ENCODE peak calls at places on chromosomes 4 and X, in seven cellular contexts. P is Peyer's patch, I is RWPE2, B is fibroblast of pulmonary artery, J is neural progenitor cell, Q is natural killer cell, A is GM13976. S is an unnamed sample.

GRCh38 chrX:118569676-118570075 is 74.1 kb downstream of the DOCK11 start:
- DNase-seq in J (no peak), A (no peak), Q (no peak), I (no peak), B (no peak), P (no peak), S (no peak)

GRCh38 chr4:1402516-1403101 is 3.6 kb downstream of the NKX1-1 start:
- DNase-seq in Q (no peak), A (no peak), B (no peak), P (no peak), J (no peak), I (peak), S (no peak)

GRCh38 chr4:189071241-189071640 is 869.4 kb upstream of the FRG1 start:
- DNase-seq in B (no peak), I (no peak), Q (no peak), A (no peak), J (no peak), P (no peak), S (no peak)

GRCh38 chrX:124455966-124456365 is 109.6 kb downstream of the SH2D1A start:
- DNase-seq in B (no peak), P (no peak), A (no peak), I (no peak), J (no peak), Q (no peak), S (no peak)

GRCh38 chr4:186725422-186726149 is 1.9 kb upstream of the FAT1 start:
- DNase-seq in J (peak), Q (no peak), P (no peak), B (peak), A (no peak), I (peak), S (peak)

GRCh38 chrX:40845331-40845911 is 110.1 kb upstream of the MED14 start:
- DNase-seq in P (no peak), Q (no peak), J (peak), B (peak), A (no peak), I (no peak), S (no peak)

GRCh38 chr4:6327220-6327917 is 57.7 kb downstream of the WFS1 start:
- DNase-seq in P (peak), Q (peak), B (peak), I (no peak), A (peak), J (peak), S (peak)

GRCh38 chrX:10414106-10414824 is 206.1 kb downstream of the MID1 start:
- DNase-seq in A (no peak), J (no peak), Q (no peak), I (no peak), P (no peak), B (no peak), S (no peak)

GRCh38 chr4:98166025-98166730 is 22.9 kb upstream of the STPG2 start:
- DNase-seq in B (peak), J (no peak), Q (no peak), P (no peak), A (no peak), I (peak), S (no peak)

GRCh38 chrX:118164138-118164537 is 47.5 kb upstream of the KLHL13 start:
- DNase-seq in B (no peak), I (no peak), Q (no peak), P (no peak), A (no peak), J (no peak), S (no peak)

GRCh38 chrX:14017399-14017798 is 12.3 kb downstream of the GEMIN8 start:
- DNase-seq in P (no peak), B (no peak), Q (no peak), I (no peak), A (no peak), J (no peak), S (no peak)

GRCh38 chr4:121189811-121190210 is 25.7 kb upstream of the TNIP3 start:
- DNase-seq in I (no peak), P (peak), J (no peak), B (no peak), Q (no peak), A (no peak), S (no peak)

GRCh38 chrX:107154787-107155620 is 36.4 kb upstream of the RBM41 start:
- DNase-seq in J (no peak), A (no peak), P (no peak), Q (no peak), I (peak), B (peak), S (no peak)

GRCh38 chrX:44003975-44004374 is 30.8 kb upstream of the NDP start:
- DNase-seq in I (no peak), A (no peak), Q (no peak), P (no peak), B (peak), J (no peak), S (no peak)

GRCh38 chr4:112704991-112705845 is 68.3 kb downstream of the LARP7 start:
- DNase-seq in I (peak), J (peak), Q (no peak), B (peak), P (no peak), A (peak), S (peak)

GRCh38 chr4:57910151-57910550 is 800.0 kb upstream of the IGFBP7 start:
- DNase-seq in Q (no peak), I (no peak), A (no peak), B (no peak), J (no peak), P (no peak), S (no peak)

GRCh38 chr4:41212221-41213203 is 1.8 kb downstream of the APBB2 start:
- DNase-seq in P (no peak), Q (no peak), B (peak), A (peak), J (peak), I (no peak), S (no peak)

GRCh38 chr4:108029321-108029720 is 39.6 kb downstream of the HADH start:
- DNase-seq in Q (no peak), B (no peak), J (no peak), I (no peak), A (no peak), P (no peak), S (no peak)

GRCh38 chr4:20288846-20289512 is 37.3 kb downstream of the SLIT2 start:
- DNase-seq in J (no peak), P (no peak), B (peak), A (no peak), Q (no peak), I (no peak), S (no peak)

GRCh38 chr4:127732623-127733199 is 2.5 kb downstream of the SLC25A31 start:
- DNase-seq in A (peak), J (peak), P (no peak), I (no peak), B (peak), Q (no peak), S (no peak)

GRCh38 chr4:76666940-76667532 is 230.9 kb downstream of the SOWAHB start:
- DNase-seq in Q (no peak), J (no peak), I (no peak), A (no peak), B (no peak), P (no peak), S (no peak)

GRCh38 chrX:73728518-73729023 is 165.6 kb downstream of the CHIC1 start:
- DNase-seq in B (no peak), J (peak), A (no peak), P (no peak), Q (no peak), I (no peak), S (no peak)

GRCh38 chr4:3690576-3691152 is 75.5 kb upstream of the ADRA2C start:
- DNase-seq in B (no peak), I (no peak), A (no peak), Q (no peak), J (no peak), P (no peak), S (no peak)

GRCh38 chrX:110791206-110791605 is 4.4 kb downstream of the CHRDL1 start:
- DNase-seq in P (no peak), A (no peak), B (no peak), J (no peak), I (no peak), Q (no peak), S (no peak)
- TF ChIP-seq CTCF in P (no peak), A (no peak), B (no peak), J (no peak), I (no peak), Q (no peak), S (no peak)

GRCh38 chrX:76126851-76127250 is 46.0 kb upstream of the PBDC1 start:
- DNase-seq in A (no peak), Q (no peak), P (no peak), J (no peak), B (no peak), I (no peak), S (no peak)

DNA sequence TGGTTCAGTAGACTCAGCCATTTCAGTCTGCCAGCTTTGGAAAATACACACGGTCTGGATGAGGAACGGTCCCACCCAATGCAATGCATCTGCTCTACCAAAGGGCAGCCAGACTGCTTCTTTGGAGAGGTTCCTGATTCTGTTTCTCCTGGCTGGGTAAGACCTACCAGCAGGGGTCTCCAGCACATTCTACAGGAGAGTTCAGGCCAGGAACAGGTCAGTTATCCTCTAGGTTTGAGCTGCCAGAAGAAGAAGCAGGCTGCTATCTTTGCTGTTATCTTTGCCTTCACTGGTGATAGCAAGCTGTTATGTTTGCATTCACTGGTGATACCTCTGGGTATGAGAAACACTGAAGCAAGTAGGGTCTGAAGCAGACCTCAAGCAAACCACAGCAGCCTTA is 45.5 kb upstream of the PBDC1 start:
- DNase-seq in Q (no peak), J (no peak), B (no peak), I (no peak), A (no peak), P (no peak), S (no peak)
- TF ChIP-seq CTCF in Q (no peak), J (no peak), B (no peak), I (no peak), A (no peak), P (no peak), S (no peak)

GRCh38 chr4:89164400-89164799 is 53.1 kb downstream of the TIGD2 start:
- DNase-seq in B (no peak), I (no peak), Q (no peak), A (no peak), J (no peak), P (no peak), S (no peak)

GRCh38 chr4:89162987-89163386 is 51.7 kb downstream of the TIGD2 start:
- DNase-seq in Q (no peak), J (no peak), I (no peak), P (no peak), A (no peak), B (no peak), S (no peak)

GRCh38 chr4:89162486-89162885 is 51.2 kb downstream of the TIGD2 start:
- DNase-seq in A (no peak), B (no peak), J (no peak), Q (no peak), I (no peak), P (no peak), S (no peak)

GRCh38 chr4:89160806-89161205 is 49.5 kb downstream of the TIGD2 start:
- DNase-seq in B (peak), A (no peak), Q (no peak), P (no peak), I (no peak), J (no peak), S (no peak)

DNA sequence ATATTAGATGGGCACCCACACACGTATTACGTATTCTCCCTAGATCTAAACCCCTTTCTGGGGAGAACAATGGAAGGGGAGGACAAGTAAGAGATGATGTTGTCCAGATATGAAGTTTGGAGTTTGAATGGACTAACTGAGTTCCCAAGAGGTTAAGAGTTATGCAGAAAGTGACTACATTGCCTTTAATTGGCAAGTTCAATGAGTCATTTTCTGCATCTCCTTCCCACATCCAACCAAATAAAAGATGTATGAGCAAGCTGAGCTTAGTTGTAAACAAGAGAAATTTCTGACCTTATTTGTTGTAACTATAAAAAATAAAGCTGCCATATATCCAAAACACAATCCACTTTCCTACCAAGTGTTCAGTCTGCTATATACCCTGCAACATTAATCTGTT is 50.5 kb downstream of the TIGD2 start:
- DNase-seq in P (no peak), I (no peak), J (no peak), B (no peak), A (no peak), Q (no peak), S (no peak)
- TF ChIP-seq CTCF in P (no peak), I (no peak), J (no peak), B (no peak), A (no peak), Q (no peak), S (no peak)

GRCh38 chr4:10013722-10014121 is 7.6 kb downstream of the SLC2A9 start:
- DNase-seq in Q (peak), B (peak), I (no peak), A (peak), J (peak), P (peak), S (no peak)
- TF ChIP-seq CTCF in Q (peak), B (peak), I (peak), A (peak), J (peak), P (peak), S (no peak)

DNA sequence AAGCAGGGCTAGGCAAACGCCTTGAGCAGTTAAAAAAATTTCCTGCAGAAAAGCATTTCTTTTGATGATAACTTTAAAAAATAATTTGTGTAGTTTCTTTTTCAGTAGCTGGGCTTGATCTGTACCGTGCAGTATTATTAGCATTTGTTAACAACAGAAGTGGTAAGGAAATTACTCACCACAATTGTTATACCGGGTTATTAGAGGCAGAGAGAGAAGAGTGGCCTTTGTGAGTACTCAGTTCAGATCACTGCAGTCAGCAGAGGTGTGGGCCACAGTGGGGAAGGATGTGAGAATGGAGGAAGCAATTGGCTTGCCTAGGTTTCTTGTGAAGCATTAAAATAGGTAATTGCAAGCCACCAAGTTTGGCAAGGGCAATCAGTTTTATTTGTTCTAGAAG is 14.3 kb upstream of the IL21 start:
- DNase-seq in B (peak), A (peak), J (no peak), Q (no peak), I (no peak), P (no peak), S (no peak)
- TF ChIP-seq CTCF in B (no peak), A (no peak), J (no peak), Q (no peak), I (no peak), P (no peak), S (no peak)

DNA sequence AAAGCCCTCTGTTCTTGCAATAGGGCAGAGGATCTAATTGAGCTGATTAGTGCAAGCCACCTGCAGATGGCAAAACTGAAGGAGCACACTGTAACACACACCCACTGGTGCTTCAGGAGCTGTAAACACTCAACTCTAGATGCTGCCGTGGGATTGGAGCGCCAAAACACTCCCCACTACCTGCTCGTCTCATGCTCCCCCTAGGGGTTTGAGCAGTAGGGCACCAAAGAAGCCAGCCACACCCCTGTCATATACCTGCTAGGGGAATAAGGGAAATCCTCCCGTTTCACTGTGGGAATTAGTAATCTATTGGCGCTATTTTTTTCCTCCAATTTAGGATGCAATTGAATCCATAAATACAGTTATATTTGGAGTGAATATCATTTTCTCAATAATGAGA is 360.2 kb downstream of the GLUD2 start:
- DNase-seq in P (no peak), I (no peak), B (no peak), J (no peak), A (no peak), Q (no peak), S (no peak)
- TF ChIP-seq CTCF in P (no peak), I (no peak), B (no peak), J (no peak), A (no peak), Q (no peak), S (no peak)

GRCh38 chr4:15729910-15730533 is 27.2 kb downstream of the BST1 start:
- DNase-seq in A (peak), Q (no peak), B (peak), J (peak), I (no peak), P (no peak), S (no peak)
- TF ChIP-seq CTCF in A (peak), Q (peak), B (peak), J (peak), I (peak), P (peak), S (no peak)

GRCh38 chr4:72378901-72379300 is 190.1 kb downstream of the ADAMTS3 start:
- DNase-seq in B (no peak), P (no peak), A (no peak), J (no peak), I (no peak), Q (no peak), S (no peak)

GRCh38 chr4:72377491-72378194 is 191.4 kb downstream of the ADAMTS3 start:
- DNase-seq in P (no peak), A (no peak), J (no peak), Q (no peak), I (no peak), B (peak), S (no peak)

GRCh38 chr4:72375050-72375736 is 193.8 kb downstream of the ADAMTS3 start:
- DNase-seq in Q (no peak), P (no peak), B (peak), A (no peak), J (no peak), I (peak), S (no peak)

GRCh38 chr4:72374156-72374555 is 194.9 kb downstream of the ADAMTS3 start:
- DNase-seq in B (no peak), P (no peak), I (no peak), A (no peak), Q (no peak), J (no peak), S (no peak)

GRCh38 chr4:72376901-72377300 is 192.1 kb downstream of the ADAMTS3 start:
- DNase-seq in P (no peak), B (no peak), J (no peak), Q (no peak), A (no peak), I (no peak), S (no peak)
- TF ChIP-seq CTCF in P (no peak), B (no peak), J (no peak), Q (no peak), A (no peak), I (no peak), S (no peak)

GRCh38 chrX:55206152-55206941 is 13.8 kb upstream of the PAGE5 start:
- DNase-seq in J (no peak), I (no peak), P (no peak), A (no peak), Q (no peak), B (no peak), S (no peak)

GRCh38 chrX:55210931-55211677 is 9.0 kb upstream of the PAGE5 start:
- DNase-seq in A (no peak), Q (no peak), I (no peak), P (no peak), B (no peak), J (no peak), S (no peak)
- TF ChIP-seq CTCF in A (no peak), Q (no peak), I (no peak), P (no peak), B (no peak), J (no peak), S (no peak)

GRCh38 chrX:8971116-8971515 is 62.8 kb downstream of the FAM9B start:
- DNase-seq in A (peak), I (no peak), B (peak), J (peak), Q (no peak), P (no peak), S (no peak)
- TF ChIP-seq CTCF in A (no peak), I (peak), B (peak), J (peak), Q (peak), P (peak), S (no peak)

S was measured in lower leg skin.